ENCODE peak calls at places on chromosome 4, in six cellular contexts. One of them, this sample, is unnamed.

GRCh38 chr4:123568936-123569335 is 172.3 kb downstream of the SPRY1 start:
- DNase-seq in ELR: no peak
- DNase-seq in nephron progenitor cell: no peak
- DNase-seq in T-helper 2 cell: no peak
- DNase-seq in SK-N-SH: no peak
- DNase-seq in HL-60: no peak
- DNase-seq in this sample: no peak

GRCh38 chr4:82739292-82740190 is 59.1 kb downstream of the SCD5 start:
- DNase-seq in HL-60: peak; percentile 76
- DNase-seq in T-helper 2 cell: peak; percentile 7
- DNase-seq in SK-N-SH: peak; percentile 77
- DNase-seq in ELR: peak; percentile 42
- DNase-seq in nephron progenitor cell: peak; percentile 92
- DNase-seq in this sample: peak; percentile 86

GRCh38 chr4:13765535-13765934 is 138.0 kb upstream of the BOD1L1 start:
- DNase-seq in ELR: no peak
- DNase-seq in T-helper 2 cell: no peak
- DNase-seq in SK-N-SH: no peak
- DNase-seq in nephron progenitor cell: no peak
- DNase-seq in HL-60: no peak
- DNase-seq in this sample: no peak

GRCh38 chr4:18593297-18594002 is 571.9 kb upstream of the LCORL start:
- DNase-seq in nephron progenitor cell: peak; percentile 50
- DNase-seq in SK-N-SH: peak; percentile 63
- DNase-seq in T-helper 2 cell: peak; percentile 8
- DNase-seq in ELR: peak; percentile 71
- DNase-seq in HL-60: peak; percentile 40
- DNase-seq in this sample: peak; percentile 58

GRCh38 chr4:186015212-186015817 is 53.6 kb upstream of the TLR3 start:
- DNase-seq in ELR: no peak
- DNase-seq in nephron progenitor cell: no peak
- DNase-seq in HL-60: no peak
- DNase-seq in T-helper 2 cell: no peak
- DNase-seq in SK-N-SH: no peak
- DNase-seq in this sample: no peak

GRCh38 chr4:71713611-71714203 is 70.2 kb downstream of the GC start:
- DNase-seq in ELR: peak; percentile 72
- DNase-seq in SK-N-SH: peak; percentile 4
- DNase-seq in HL-60: no peak
- DNase-seq in T-helper 2 cell: peak; percentile 1
- DNase-seq in nephron progenitor cell: no peak
- DNase-seq in this sample: peak; percentile 4

GRCh38 chr4:165723051-165723805 is 149.8 kb upstream of the TLL1 start:
- DNase-seq in SK-N-SH: no peak
- DNase-seq in ELR: peak; percentile 5
- DNase-seq in HL-60: no peak
- DNase-seq in T-helper 2 cell: no peak
- DNase-seq in nephron progenitor cell: no peak
- DNase-seq in this sample: no peak

GRCh38 chr4:114512595-114513295 is 85.9 kb upstream of the UGT8 start:
- DNase-seq in SK-N-SH: no peak
- DNase-seq in ELR: peak; percentile 27
- DNase-seq in HL-60: no peak
- DNase-seq in T-helper 2 cell: no peak
- DNase-seq in nephron progenitor cell: no peak
- DNase-seq in this sample: no peak

GRCh38 chr4:156330436-156331031 is 376.9 kb upstream of the CTSO start:
- DNase-seq in HL-60: peak; percentile 39
- DNase-seq in SK-N-SH: no peak
- DNase-seq in nephron progenitor cell: no peak
- DNase-seq in ELR: no peak
- DNase-seq in T-helper 2 cell: no peak
- DNase-seq in this sample: no peak

GRCh38 chr4:169492436-169493163 is 119.8 kb downstream of the NEK1 start:
- DNase-seq in T-helper 2 cell: no peak
- DNase-seq in ELR: peak; percentile 60
- DNase-seq in nephron progenitor cell: peak; percentile 20
- DNase-seq in SK-N-SH: peak; percentile 33
- DNase-seq in HL-60: peak; percentile 20
- DNase-seq in this sample: peak; percentile 48

GRCh38 chr4:87031946-87032345 is 97.1 kb downstream of the AFF1 start:
- DNase-seq in HL-60: no peak
- DNase-seq in ELR: no peak
- DNase-seq in nephron progenitor cell: no peak
- DNase-seq in SK-N-SH: no peak
- DNase-seq in T-helper 2 cell: no peak
- DNase-seq in this sample: no peak

GRCh38 chr4:154622598-154622997 is 10.1 kb upstream of the FGG start:
- DNase-seq in SK-N-SH: peak; percentile 31
- DNase-seq in nephron progenitor cell: peak; percentile 18
- DNase-seq in HL-60: peak; percentile 25
- DNase-seq in T-helper 2 cell: peak; percentile 3
- DNase-seq in ELR: peak; percentile 63
- DNase-seq in this sample: peak; percentile 43

GRCh38 chr4:55931833-55932232 is 16.9 kb upstream of the CEP135 start:
- DNase-seq in SK-N-SH: no peak
- DNase-seq in nephron progenitor cell: no peak
- DNase-seq in ELR: peak; percentile 41
- DNase-seq in T-helper 2 cell: no peak
- DNase-seq in HL-60: no peak
- DNase-seq in this sample: no peak

This sample was measured in H7.